ENCODE peak calls at places on chromosomes 11 and 22, in five cellular contexts. K is HepG2, S is SK-N-SH, Z is K562, M is GM12878. Q is an unnamed sample.
A peak's percentile ranks its signal among the peaks of the same experiment; 100 is the strongest.

GRCh38 chr11:96185220-96185768 is 157.7 kb downstream of the MAML2 start:
- DNase-seq in K (no peak), S (no peak), Z (no peak), M (peak; percentile 75), Q (no peak)

GRCh38 chr11:8721740-8722139 is 39.1 kb downstream of the RPL27A start:
- DNase-seq in K (no peak), S (no peak), Z (no peak), M (no peak), Q (no peak)

GRCh38 chr22:48644108-48644507 is 1183.6 kb downstream of the BRD1 start:
- DNase-seq in K (peak; percentile 46), S (no peak), Z (no peak), M (no peak), Q (no peak)

GRCh38 chr11:120964857-120965256 is 59.0 kb upstream of the TBCEL start:
- DNase-seq in K (no peak), S (no peak), Z (no peak), M (no peak), Q (no peak)

GRCh38 chr11:92500463-92500862 is 275.8 kb downstream of the FAT3 start:
- DNase-seq in K (no peak), S (no peak), Z (no peak), M (no peak), Q (no peak)

GRCh38 chr22:37739611-37740049 is 42.8 kb downstream of the TRIOBP start:
- DNase-seq in K (no peak), S (no peak), Z (no peak), M (no peak), Q (no peak)

GRCh38 chr11:34416746-34417145 is 22.0 kb upstream of the CAT start:
- DNase-seq in K (no peak), S (no peak), Z (no peak), M (no peak), Q (no peak)

GRCh38 chr11:130847517-130847916 is 68.8 kb downstream of the SNX19 start:
- DNase-seq in K (peak; percentile 9), S (no peak), Z (no peak), M (no peak), Q (no peak)

GRCh38 chr11:117600261-117600783 is 196.7 kb downstream of the DSCAML1 start:
- DNase-seq in K (no peak), S (no peak), Z (no peak), M (no peak), Q (no peak)

GRCh38 chr11:66020618-66021357 is 5.5 kb downstream of the CATSPER1 start:
- DNase-seq in K (no peak), S (no peak), Z (peak; percentile 60), M (no peak), Q (no peak)

GRCh38 chr22:38724926-38725571 is 19.3 kb downstream of the GTPBP1 start:
- DNase-seq in K (peak; percentile 58), S (peak; percentile 44), Z (no peak), M (no peak), Q (no peak)

GRCh38 chr11:46010100-46010499 is 87.6 kb downstream of the LARGE2 start:
- DNase-seq in K (no peak), S (no peak), Z (no peak), M (no peak), Q (no peak)

GRCh38 chr11:73640567-73640966 is 5.8 kb upstream of the PLEKHB1 start:
- DNase-seq in K (no peak), S (no peak), Z (no peak), M (no peak), Q (no peak)

GRCh38 chr11:89119426-89119825 is 53.6 kb upstream of the GRM5 start:
- DNase-seq in K (no peak), S (no peak), Z (no peak), M (no peak), Q (no peak)

GRCh38 chr11:12868315-12869073 is 140.6 kb upstream of the RASSF10 start:
- DNase-seq in K (no peak), S (no peak), Z (no peak), M (no peak), Q (no peak)

GRCh38 chr11:82004537-82005213 is 729.0 kb downstream of the FAM181B start:
- DNase-seq in K (no peak), S (no peak), Z (no peak), M (no peak), Q (no peak)

GRCh38 chr11:129364143-129364654 is 11.4 kb upstream of the BARX2 start:
- DNase-seq in K (peak; percentile 80), S (peak; percentile 79), Z (peak; percentile 65), M (peak; percentile 45), Q (peak; percentile 91)

GRCh38 chr22:50699001-50699753 is 26.6 kb downstream of the SHANK3 start:
- DNase-seq in K (no peak), S (no peak), Z (no peak), M (no peak), Q (no peak)

GRCh38 chr11:57762235-57762866 is 749 bp downstream of the CTNND1 start:
- DNase-seq in K (no peak), S (peak; percentile 39), Z (no peak), M (no peak), Q (no peak)

GRCh38 chr11:83064011-83064410 is 7.7 kb downstream of the RAB30 start:
- DNase-seq in K (no peak), S (no peak), Z (no peak), M (no peak), Q (no peak)

GRCh38 chr11:83998921-83999320 is 712.8 kb upstream of the CCDC90B start:
- DNase-seq in K (no peak), S (no peak), Z (no peak), M (no peak), Q (no peak)

GRCh38 chr11:89477175-89477574 is 14.0 kb downstream of the NOX4 start:
- DNase-seq in K (peak; percentile 4), S (no peak), Z (no peak), M (no peak), Q (no peak)

GRCh38 chr11:16969010-16970004 is 44.9 kb downstream of the PLEKHA7 start:
- DNase-seq in K (no peak), S (peak; percentile 70), Z (no peak), M (no peak), Q (no peak)

GRCh38 chr22:45630436-45630835 is 41.2 kb upstream of the ATXN10 start:
- DNase-seq in K (no peak), S (no peak), Z (no peak), M (no peak), Q (no peak)

GRCh38 chr11:46112961-46113617 is 8.2 kb downstream of the PHF21A start:
- DNase-seq in K (peak; percentile 59), S (peak; percentile 64), Z (peak; percentile 67), M (no peak), Q (no peak)

GRCh38 chr22:49449811-49450386 is 377.8 kb downstream of the BRD1 start:
- DNase-seq in K (no peak), S (no peak), Z (no peak), M (no peak), Q (no peak)

GRCh38 chr22:29037340-29037932 is 24.2 kb downstream of the C22orf31 start:
- DNase-seq in K (peak; percentile 56), S (no peak), Z (no peak), M (no peak), Q (no peak)

GRCh38 chr11:73135346-73136284 is 6.5 kb downstream of the FCHSD2 start:
- DNase-seq in K (no peak), S (no peak), Z (no peak), M (no peak), Q (no peak)

GRCh38 chr22:26748845-26749244 is 91.5 kb downstream of the MIAT start:
- DNase-seq in K (no peak), S (no peak), Z (no peak), M (no peak), Q (no peak)

GRCh38 chr11:91248199-91248807 is 976.3 kb upstream of the FAT3 start:
- DNase-seq in K (peak; percentile 28), S (no peak), Z (peak; percentile 9), M (no peak), Q (no peak)

GRCh38 chr11:33893711-33894401 is 2.0 kb upstream of the LMO2 start:
- DNase-seq in K (no peak), S (no peak), Z (no peak), M (peak; percentile 92), Q (no peak)

GRCh38 chr11:86805873-86806310 is 5.5 kb downstream of the PRSS23 start:
- DNase-seq in K (no peak), S (no peak), Z (no peak), M (peak; percentile 13), Q (no peak)

GRCh38 chr11:10659339-10660216 is 34.0 kb downstream of the IRAG1 start:
- DNase-seq in K (peak; percentile 91), S (no peak), Z (peak; percentile 77), M (no peak), Q (no peak)

GRCh38 chr11:103586756-103587155 is 449.7 kb upstream of the DDI1 start:
- DNase-seq in K (no peak), S (no peak), Z (no peak), M (no peak), Q (no peak)

GRCh38 chr22:36162127-36163034 is 1.8 kb upstream of the APOL3 start:
- DNase-seq in K (no peak), S (no peak), Z (no peak), M (peak; percentile 70), Q (no peak)

GRCh38 chr22:40401532-40401931 is 31.1 kb downstream of the SGSM3 start:
- DNase-seq in K (no peak), S (no peak), Z (no peak), M (no peak), Q (no peak)

GRCh38 chr22:30457964-30458363 is 13.9 kb downstream of the SEC14L3 start:
- DNase-seq in K (no peak), S (no peak), Z (no peak), M (no peak), Q (no peak)

GRCh38 chr11:47715082-47715669 is at the start of gene AGBL2:
- DNase-seq in K (peak; percentile 68), S (peak; percentile 89), Z (peak; percentile 72), M (peak; percentile 25), Q (peak; percentile 39)

GRCh38 chr11:6693342-6694228 is 10.4 kb upstream of the MRPL17 start:
- DNase-seq in K (no peak), S (no peak), Z (no peak), M (no peak), Q (no peak)
- TF ChIP-seq GABPA in K (no peak), S (no peak), Z (peak; percentile 18), M (no peak), Q (no peak)

GRCh38 chr11:64305691-64306562 is 603 bp downstream of the ESRRA start:
- DNase-seq in K (peak; percentile 77), S (peak; percentile 73), Z (peak; percentile 79), M (no peak), Q (no peak)
- TF ChIP-seq RAD21 in K (no peak), S (peak; percentile 9), Z (peak; percentile 31), M (no peak), Q (no peak)

GRCh38 chr11:118610220-118610772 is 2.9 kb downstream of the PHLDB1 start:
- DNase-seq in K (no peak), S (no peak), Z (no peak), M (no peak), Q (no peak)
- H3K9ac ChIP-seq in K (no peak overlapping the region), S (no peak overlapping the region), Z (no peak overlapping the region), M (no peak overlapping the region), Q (no peak overlapping the region)

GRCh38 chr11:2697871-2698270 is 1.9 kb downstream of the KCNQ1OT1 start:
- DNase-seq in K (no peak), S (no peak), Z (no peak), M (no peak), Q (no peak)

GRCh38 chr11:2700415-2701211 is 819 bp upstream of the KCNQ1OT1 start:
- DNase-seq in K (peak; percentile 57), S (peak; percentile 79), Z (peak; percentile 76), M (peak; percentile 13), Q (no peak)

GRCh38 chr11:2699531-2700414 is at the start of gene KCNQ1OT1:
- DNase-seq in K (peak; percentile 95), S (peak; percentile 94), Z (peak; percentile 94), M (peak; percentile 86), Q (peak; percentile 81)

GRCh38 chr11:2698386-2699184 is 1.2 kb downstream of the KCNQ1OT1 start:
- DNase-seq in K (no peak), S (no peak), Z (no peak), M (no peak), Q (no peak)

GRCh38 chr11:2699185-2699530 is 636 bp downstream of the KCNQ1OT1 start:
- DNase-seq in K (no peak), S (peak; percentile 57), Z (no peak), M (no peak), Q (no peak)
- TF ChIP-seq GABPA in K (no peak), S (no peak), Z (no peak), M (no peak), Q (no peak)